ENCODE peak calls at places on chromosomes 13 and 19, in ten cellular contexts. V is progenitor cell of endocrine pancreas, I is fibroblast of pulmonary artery, E is choroid plexus epithelial cell, O is Calu3, M is lung, A is AG09319, U is tibial artery, D is neural crest cell, N is mucosa of descending colon. B is an unnamed sample.

GRCh38 chr13:106096661-106097092 is 438.8 kb downstream of the EFNB2 start:
- DNase-seq in V (no peak), I (no peak), E (no peak), O (no peak), M (no peak), A (no peak), U (no peak), D (no peak), N (no peak), B (no peak)

GRCh38 chr13:46463719-46464118 is 76.7 kb upstream of the RUBCNL start:
- DNase-seq in V (no peak), I (no peak), E (no peak), O (no peak), M (no peak), A (no peak), U (no peak), D (no peak), N (no peak), B (no peak)

GRCh38 chr19:45908956-45909355 is 5.6 kb downstream of the NANOS2 start:
- DNase-seq in V (no peak), I (no peak), E (no peak), O (no peak), M (no peak), A (no peak), U (no peak), D (no peak), N (no peak), B (peak)

GRCh38 chr13:20114066-20114465 is 46.8 kb downstream of the GJA3 start:
- DNase-seq in V (no peak), I (no peak), E (no peak), O (no peak), M (no peak), A (no peak), U (no peak), D (no peak), N (no peak), B (no peak)

GRCh38 chr13:76879211-76879875 is 6.9 kb downstream of the KCTD12 start:
- DNase-seq in V (no peak), I (peak), E (peak), O (no peak), M (peak), A (no peak), U (peak), D (no peak), N (peak), B (peak)

GRCh38 chr19:38135150-38135998 is 88.6 kb downstream of the DPF1 start:
- DNase-seq in V (no peak), I (no peak), E (peak), O (no peak), M (no peak), A (no peak), U (no peak), D (no peak), N (no peak), B (no peak)

GRCh38 chr13:97403893-97404683 is 29.9 kb upstream of the RAP2A start:
- DNase-seq in V (no peak), I (no peak), E (no peak), O (no peak), M (no peak), A (no peak), U (no peak), D (no peak), N (no peak), B (peak)

GRCh38 chr13:28489536-28489935 is 5.4 kb downstream of the FLT1 start:
- DNase-seq in V (no peak), I (peak), E (peak), O (no peak), M (no peak), A (peak), U (no peak), D (no peak), N (no peak), B (peak)

GRCh38 chr13:59483441-59484116 is 680.1 kb downstream of the DIAPH3 start:
- DNase-seq in V (no peak), I (peak), E (peak), O (no peak), M (no peak), A (no peak), U (no peak), D (no peak), N (no peak), B (no peak)

GRCh38 chr13:93004919-93005318 is 221.7 kb upstream of the GPC6 start:
- DNase-seq in V (no peak), I (peak), E (peak), O (no peak), M (no peak), A (no peak), U (no peak), D (no peak), N (no peak), B (no peak)
- TF ChIP-seq CTCF in V (no peak), I (peak), E (peak), O (no peak), M (no peak), A (no peak), U (no peak), D (peak), N (no peak), B (peak)

DNA sequence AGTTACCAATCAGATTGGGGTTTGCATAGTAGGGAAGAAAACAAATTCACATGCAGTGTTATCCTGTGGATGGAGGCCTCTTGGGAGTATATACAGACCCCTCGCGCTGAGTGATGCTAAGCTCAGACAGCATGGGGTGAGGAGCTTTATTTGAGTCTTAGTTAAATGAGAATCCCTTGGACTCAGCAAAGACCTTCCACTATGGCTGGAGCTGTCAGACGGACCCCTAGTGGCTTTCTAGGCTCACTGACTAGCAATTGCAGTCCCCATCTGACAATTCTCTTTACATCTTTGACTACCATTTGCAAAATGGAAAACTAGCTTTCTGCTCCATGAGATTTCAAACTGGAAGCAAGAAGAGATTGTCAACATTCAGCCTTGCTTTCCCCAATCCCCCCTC is 90.4 kb downstream of the STOML3 start:
- DNase-seq in V (no peak), I (no peak), E (peak), O (no peak), M (no peak), A (no peak), U (no peak), D (no peak), N (no peak), B (no peak)
- TF ChIP-seq CTCF in V (peak), I (peak), E (peak), O (no peak), M (no peak), A (no peak), U (no peak), D (peak), N (no peak), B (no peak)

GRCh38 chr19:11550265-11550664 is 8.8 kb downstream of the ELOF1 start:
- DNase-seq in V (no peak), I (no peak), E (no peak), O (no peak), M (no peak), A (no peak), U (no peak), D (no peak), N (no peak), B (no peak)

GRCh38 chr19:11549386-11549953 is 9.6 kb downstream of the ELOF1 start:
- DNase-seq in V (no peak), I (no peak), E (no peak), O (no peak), M (no peak), A (no peak), U (no peak), D (no peak), N (no peak), B (no peak)

GRCh38 chr19:11554160-11554559 is 4.9 kb downstream of the ELOF1 start:
- DNase-seq in V (no peak), I (no peak), E (no peak), O (no peak), M (no peak), A (no peak), U (no peak), D (no peak), N (no peak), B (no peak)

GRCh38 chr19:11552666-11553372 is 6.2 kb downstream of the ELOF1 start:
- DNase-seq in V (no peak), I (no peak), E (no peak), O (no peak), M (no peak), A (no peak), U (no peak), D (no peak), N (no peak), B (no peak)

GRCh38 chr19:11551603-11552235 is 7.3 kb downstream of the ELOF1 start:
- DNase-seq in V (no peak), I (no peak), E (no peak), O (peak), M (no peak), A (no peak), U (peak), D (no peak), N (no peak), B (peak)
- TF ChIP-seq CTCF in V (peak), I (peak), E (peak), O (no peak), M (no peak), A (peak), U (peak), D (peak), N (no peak), B (peak)

GRCh38 chr19:19119325-19120237 is 18.7 kb downstream of the TMEM161A start:
- DNase-seq in V (no peak), I (no peak), E (no peak), O (no peak), M (no peak), A (no peak), U (no peak), D (no peak), N (no peak), B (no peak)

GRCh38 chr19:19120308-19121156 is 17.7 kb downstream of the TMEM161A start:
- DNase-seq in V (peak), I (peak), E (peak), O (no peak), M (peak), A (no peak), U (no peak), D (peak), N (peak), B (no peak)

GRCh38 chr19:19111967-19112580 is 26.2 kb downstream of the TMEM161A start:
- DNase-seq in V (no peak), I (no peak), E (no peak), O (no peak), M (no peak), A (no peak), U (no peak), D (no peak), N (no peak), B (no peak)

GRCh38 chr19:19113040-19113541 is 25.2 kb downstream of the TMEM161A start:
- DNase-seq in V (no peak), I (peak), E (peak), O (no peak), M (no peak), A (no peak), U (no peak), D (no peak), N (no peak), B (peak)

DNA sequence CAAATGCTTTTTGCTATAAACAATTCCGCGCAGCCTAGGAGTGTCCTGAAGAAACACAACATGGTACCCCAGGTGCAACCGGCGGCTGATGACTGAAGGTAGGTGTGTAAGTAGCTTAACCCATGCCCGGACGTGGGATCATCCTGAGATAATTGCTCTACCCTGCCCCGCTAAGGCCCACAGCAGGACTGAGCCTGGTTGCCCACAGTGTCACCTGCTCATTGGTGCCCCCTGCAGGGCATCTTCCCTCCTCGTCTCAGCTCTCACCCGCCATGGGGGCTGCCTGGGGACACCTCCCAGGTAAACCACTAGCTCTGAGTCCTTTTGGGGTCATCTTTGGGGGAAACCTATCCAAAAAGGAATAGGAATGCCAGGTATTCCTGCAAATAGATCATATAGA is 22.3 kb downstream of the TMEM161A start:
- DNase-seq in V (no peak), I (peak), E (peak), O (peak), M (no peak), A (no peak), U (no peak), D (peak), N (peak), B (no peak)
- TF ChIP-seq CTCF in V (peak), I (peak), E (peak), O (peak), M (no peak), A (peak), U (peak), D (peak), N (peak), B (peak)

DNA sequence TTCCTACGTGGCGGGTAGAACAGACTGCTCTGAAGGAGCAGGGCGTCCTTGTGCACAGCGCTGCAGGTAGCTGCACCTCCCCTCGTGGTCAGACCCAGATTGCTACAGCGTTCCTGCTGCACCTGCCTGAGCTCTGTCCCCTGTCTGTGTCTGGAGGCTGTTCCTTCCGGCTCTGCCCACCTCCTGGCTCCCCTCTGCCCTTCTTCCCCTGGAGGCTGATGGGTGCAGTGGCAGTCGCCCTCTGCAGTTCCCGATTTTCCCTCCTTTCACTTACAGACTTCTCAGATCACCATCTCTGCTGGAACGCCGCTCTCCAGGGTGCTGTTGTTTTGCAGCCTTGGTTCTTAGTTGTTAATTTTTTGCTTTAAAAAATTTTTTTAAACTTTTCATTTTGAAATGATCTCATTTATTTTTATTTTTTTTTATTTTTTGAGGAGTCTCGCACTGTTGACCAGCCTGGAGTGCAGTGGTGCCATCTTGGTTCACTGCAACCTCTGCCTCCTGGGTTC is 53.6 kb downstream of the SMARCA4 start:
- DNase-seq in V (no peak), I (no peak), E (no peak), O (no peak), M (no peak), A (no peak), U (no peak), D (no peak), N (no peak), B (no peak)
- TF ChIP-seq CTCF in V (peak), I (peak), E (peak), O (no peak), M (no peak), A (no peak), U (no peak), D (no peak), N (no peak), B (peak)